ENCODE peak calls at places on chromosomes 5 and 9, in six cellular contexts. U is sigmoid colon; N is right lobe of liver; W is stomach; Y is CD8-positive, alpha-beta T cell; R is astrocyte. B is an unnamed sample.

GRCh38 chr5:139481580-139482049 is 943 bp downstream of the STING1 start:
- DNase-seq in W (no peak), R (no peak), N (no peak), Y (no peak), U (peak), B (peak)

GRCh38 chr5:115243412-115243811 is 19.3 kb downstream of the PGGT1B start:
- DNase-seq in W (no peak), U (no peak), N (no peak), R (peak), Y (no peak), B (peak)

GRCh38 chr9:81787747-81788632 is 98.6 kb upstream of the TLE1 start:
- DNase-seq in U (peak), W (no peak), N (no peak), R (peak), Y (no peak), B (peak)

GRCh38 chr9:76365028-76365427 is 29.2 kb downstream of the RFK start:
- DNase-seq in R (peak), W (no peak), N (no peak), U (no peak), Y (no peak), B (peak)

GRCh38 chr5:133796186-133796585 is 172.2 kb downstream of the C5orf15 start:
- DNase-seq in U (no peak), Y (no peak), W (no peak), N (no peak), R (no peak), B (no peak)

GRCh38 chr5:139149477-139150199 is 48.5 kb downstream of the SIL1 start:
- DNase-seq in U (no peak), R (peak), W (no peak), N (no peak), Y (no peak), B (peak)

GRCh38 chr5:132095745-132096084 is 22.1 kb downstream of the CSF2 start:
- DNase-seq in R (no peak), Y (no peak), U (no peak), N (no peak), W (no peak), B (no peak)

GRCh38 chr9:18492612-18493011 is 18.7 kb downstream of the ADAMTSL1 start:
- DNase-seq in R (no peak), U (no peak), Y (no peak), N (no peak), W (no peak), B (peak)

GRCh38 chr5:167294861-167295685 is 996.4 kb upstream of the WWC1 start:
- DNase-seq in N (no peak), R (peak), Y (no peak), U (no peak), W (no peak), B (peak)

GRCh38 chr5:134101686-134102439 is 12.6 kb upstream of the TCF7 start:
- DNase-seq in W (peak), N (peak), U (peak), R (no peak), Y (peak), B (peak)

GRCh38 chr9:32434892-32435291 is 50.4 kb downstream of the ACO1 start:
- DNase-seq in R (no peak), W (no peak), U (no peak), N (no peak), Y (no peak), B (peak)

GRCh38 chr9:135254176-135255032 is 166.9 kb downstream of the OLFM1 start:
- DNase-seq in N (no peak), R (no peak), W (no peak), U (peak), Y (no peak), B (no peak)

GRCh38 chr5:78899922-78900362 is 85.2 kb downstream of the ARSB start:
- DNase-seq in R (peak), U (no peak), N (peak), W (peak), Y (no peak), B (peak)
- H3K4me3 ChIP-seq in R (no peak), U (no peak), N (no peak), W (no peak), Y (no peak), B (no peak)

DNA sequence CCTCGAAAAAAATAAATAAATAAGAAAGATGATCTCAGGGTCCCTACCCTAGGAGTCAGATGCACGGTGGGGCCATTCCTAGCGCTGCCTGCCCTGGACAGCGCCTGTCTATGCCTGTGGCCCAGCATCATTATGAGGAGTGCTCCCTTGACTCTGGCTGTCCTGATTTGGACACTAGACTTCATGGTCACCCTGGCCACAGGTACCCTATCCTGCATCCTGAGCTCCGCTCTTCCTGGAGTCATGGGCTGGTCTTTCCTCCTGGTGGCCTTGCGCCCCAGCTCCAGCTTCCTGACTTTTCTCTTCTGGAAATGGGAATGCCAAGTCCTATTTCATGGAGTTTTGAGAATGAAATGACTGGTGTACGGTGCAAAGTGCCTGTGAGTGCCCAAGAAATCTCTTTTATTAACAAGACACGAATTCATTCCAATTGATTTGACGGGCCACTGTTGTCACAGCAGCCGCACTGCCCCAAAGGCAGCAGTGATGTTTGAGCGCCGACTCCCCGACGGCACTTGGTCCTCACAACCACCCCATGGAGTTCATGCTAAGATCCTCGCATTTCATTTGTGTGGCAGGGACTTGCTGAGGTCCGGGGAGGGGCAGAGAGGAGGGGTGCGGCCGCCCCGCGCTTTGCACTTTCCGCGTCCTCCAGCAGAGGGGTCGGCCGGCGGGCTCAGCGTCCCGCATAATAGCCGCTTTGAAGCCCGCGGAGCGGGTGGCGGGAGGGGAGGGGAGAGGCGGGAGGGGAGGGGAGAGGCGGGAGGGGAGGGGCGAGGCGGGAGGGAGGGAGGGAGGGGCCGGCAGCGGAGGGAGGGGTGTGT is 453 bp upstream of the AIF1L start:
- DNase-seq in W (peak), R (no peak), U (no peak), N (no peak), Y (no peak), B (no peak)
- TF ChIP-seq CTCF in W (no peak), R (no peak), U (no peak), N (no peak), Y (no peak), B (peak)

GRCh38 chr5:374631-375335 is 53.3 kb downstream of the AHRR start:
- DNase-seq in W (no peak), N (peak), U (peak), R (no peak), Y (no peak), B (no peak)
- H3K4me3 ChIP-seq in W (no peak), N (no peak), U (no peak), R (no peak), Y (no peak), B (no peak)

GRCh38 chr9:83622814-83623633 is at the start of gene IDNK:
- DNase-seq in R (peak), W (peak), Y (peak), N (peak), U (peak), B (peak)

GRCh38 chr9:83622433-83622813 is 520 bp upstream of the IDNK start:
- DNase-seq in R (no peak), Y (no peak), N (no peak), W (no peak), U (no peak), B (no peak)

GRCh38 chr9:83617299-83617698 is 5.6 kb upstream of the IDNK start:
- DNase-seq in W (no peak), R (no peak), N (no peak), Y (no peak), U (no peak), B (no peak)

GRCh38 chr9:83623634-83623991 is 670 bp downstream of the IDNK start:
- DNase-seq in N (no peak), U (no peak), R (no peak), W (no peak), Y (no peak), B (no peak)

DNA sequence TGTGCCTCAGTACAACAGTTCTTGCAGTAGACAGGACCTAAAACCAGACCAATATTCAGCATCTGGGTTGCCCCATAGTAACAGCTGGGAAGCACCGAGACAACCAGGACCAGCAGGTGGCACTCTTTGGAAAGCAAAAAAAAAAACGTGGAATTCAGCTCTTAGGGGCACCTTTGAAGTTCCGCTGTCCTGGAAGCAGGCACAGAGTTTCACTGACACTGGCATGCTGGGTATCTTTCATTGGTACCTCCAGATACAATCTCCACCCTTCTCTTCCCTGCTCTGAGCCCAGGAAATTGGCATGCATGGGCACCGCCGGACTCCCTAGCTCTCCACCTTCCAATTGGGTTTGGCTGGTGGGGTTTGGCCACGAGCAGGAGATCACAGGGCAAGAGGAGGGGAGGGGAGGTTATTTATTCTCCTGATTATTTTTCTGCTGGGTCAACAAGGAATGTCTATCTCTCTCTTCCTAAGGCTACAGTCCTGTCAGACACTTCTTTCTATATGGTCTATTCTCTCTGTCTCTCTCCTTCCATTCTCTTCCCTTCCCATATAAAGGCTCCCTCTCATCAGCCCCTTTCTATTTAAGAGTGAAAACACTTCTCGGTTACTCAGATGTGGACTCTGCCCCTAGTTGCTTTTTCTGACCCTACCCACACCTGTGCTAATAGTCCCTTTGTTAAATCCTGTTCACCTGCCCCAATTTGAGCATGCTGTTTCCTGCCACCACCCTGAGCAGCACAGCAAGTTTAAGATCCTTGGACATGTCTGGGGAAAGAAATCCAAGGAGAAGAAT is 1.9 kb upstream of the IDNK start:
- DNase-seq in Y (peak), R (peak), U (no peak), W (peak), N (peak), B (peak)
- TF ChIP-seq CTCF in Y (peak), R (peak), U (peak), W (peak), N (peak), B (peak)

GRCh38 chr5:149497357-149497756 is 53.9 kb downstream of the CSNK1A1 start:
- DNase-seq in N (no peak), W (no peak), R (peak), U (no peak), Y (no peak), B (peak)
- H3K4me3 ChIP-seq in N (no peak), W (no peak), R (no peak), U (no peak), Y (no peak), B (no peak)

DNA sequence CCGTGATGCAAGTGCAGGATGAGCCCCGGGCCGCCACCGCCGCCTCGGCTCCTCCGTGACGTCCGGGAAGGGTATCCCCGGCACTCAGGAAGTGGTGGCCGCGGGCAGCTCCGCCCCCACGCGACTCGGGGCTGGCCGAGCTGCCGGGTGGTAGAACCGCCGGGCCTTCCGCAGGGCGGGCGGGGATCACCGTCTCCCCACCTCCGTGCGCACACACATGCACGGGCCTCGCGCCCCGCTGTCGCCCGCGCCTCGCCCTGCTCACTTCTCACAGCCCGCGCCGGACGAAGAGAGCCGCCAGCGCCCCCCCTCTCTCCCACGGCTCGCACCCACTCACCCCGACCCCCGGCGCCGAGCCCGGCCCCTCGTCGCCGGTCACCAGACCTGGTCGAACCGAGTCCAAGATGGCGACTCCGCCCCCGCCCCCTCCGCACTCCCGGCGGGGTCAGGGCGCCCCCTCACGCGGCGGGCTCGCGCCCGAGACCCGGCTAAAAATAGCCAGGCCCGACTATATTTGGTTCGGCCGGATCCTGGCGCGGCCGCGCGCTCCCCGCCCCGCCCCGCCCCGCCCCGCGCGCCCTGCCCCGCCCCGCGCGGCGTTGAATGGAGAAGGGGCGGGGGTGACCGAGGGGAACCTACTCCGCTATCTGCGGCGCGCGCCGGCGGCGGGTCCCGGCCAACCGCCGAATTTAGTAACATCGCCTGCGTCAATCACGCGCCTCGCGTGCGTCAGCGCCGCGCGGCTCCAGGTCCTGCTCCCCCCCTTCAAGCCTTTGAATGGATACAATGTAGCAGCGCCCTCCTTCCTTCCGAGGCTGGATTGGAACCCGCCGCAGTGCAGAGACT is 2.0 kb upstream of the NR4A3 start:
- DNase-seq in R (peak), U (peak), W (peak), Y (peak), N (peak), B (peak)
- TF ChIP-seq CTCF in R (peak), U (no peak), W (no peak), Y (no peak), N (no peak), B (peak)

DNA sequence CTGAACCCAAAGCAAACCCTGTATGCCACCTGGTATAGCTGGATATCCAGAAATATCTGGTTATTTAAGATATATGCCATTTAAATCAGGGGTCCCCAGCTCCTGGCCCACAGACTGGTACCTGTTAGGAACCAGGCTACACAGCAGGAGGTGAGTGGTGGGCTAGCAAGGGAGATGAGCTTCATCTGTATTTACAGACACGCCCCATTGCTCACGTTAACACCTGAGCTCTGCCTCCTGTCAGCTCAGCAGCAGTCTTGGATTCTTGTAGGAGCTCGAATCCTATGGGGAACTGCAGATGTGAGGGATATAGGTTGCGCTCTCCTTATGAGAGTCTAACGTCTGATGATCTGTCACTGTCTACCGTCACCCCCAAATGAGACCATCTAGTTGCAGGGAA is 646.6 kb downstream of the TLE4 start:
- DNase-seq in W (no peak), N (no peak), U (no peak), Y (no peak), R (no peak), B (no peak)
- H3K4me3 ChIP-seq in W (no peak), N (no peak), U (no peak), Y (no peak), R (no peak), B (no peak)

GRCh38 chr9:28073278-28073677 is 500.0 kb upstream of the C9orf72 start:
- DNase-seq in Y (no peak), U (no peak), R (peak), W (peak), N (peak), B (peak)
- TF ChIP-seq CTCF in Y (no peak), U (peak), R (peak), W (peak), N (peak), B (peak)